ENCODE peak calls at places on chromosome 2, in ten cellular contexts. Z is mammary epithelial cell, S is fibroblast of lung, A is H1, P is neuronal stem cell, F is endothelial cell of umbilical vein, R is HCT116, O is hepatocyte, D is astrocyte, C is IMR-90. H is an unnamed sample. For H3K4me1, the result is how much of the 10 kb centered on the place peaks cover.

GRCh38 chr2:225041210-225041870 is 928 bp downstream of the DOCK10 start:
- DNase-seq in Z (peak), S (peak), A (peak), P (no peak), F (peak), R (no peak), O (no peak), D (peak), C (peak), H (peak)

GRCh38 chr2:108637304-108637669 is 82.0 kb upstream of the RANBP2 start:
- DNase-seq in Z (peak), S (peak), A (no peak), P (no peak), F (peak), R (no peak), O (peak), D (peak), C (peak), H (no peak)

GRCh38 chr2:152477347-152478092 is 142.5 kb downstream of the FMNL2 start:
- DNase-seq in Z (no peak), S (peak), A (peak), P (no peak), F (no peak), R (no peak), O (no peak), D (no peak), C (peak), H (no peak)

GRCh38 chr2:56474412-56475158 is 290.8 kb downstream of the CCDC85A start:
- DNase-seq in Z (no peak), S (peak), A (no peak), P (no peak), F (no peak), R (no peak), O (peak), D (peak), C (no peak), H (no peak)

GRCh38 chr2:69345434-69345833 is 41.6 kb downstream of the GFPT1 start:
- DNase-seq in Z (no peak), S (no peak), A (no peak), P (no peak), F (no peak), R (no peak), O (no peak), D (no peak), C (no peak), H (no peak)

GRCh38 chr2:200159366-200159720 is 147.2 kb upstream of the SPATS2L start:
- DNase-seq in Z (peak), S (peak), A (no peak), P (no peak), F (no peak), R (no peak), O (peak), D (peak), C (peak), H (no peak)

GRCh38 chr2:197946562-197946961 is 142.2 kb downstream of the PLCL1 start:
- DNase-seq in Z (peak), S (peak), A (no peak), P (peak), F (no peak), R (no peak), O (peak), D (no peak), C (no peak), H (no peak)

GRCh38 chr2:241804326-241805276 is 4.4 kb upstream of the NEU4 start:
- DNase-seq in Z (no peak), S (peak), A (peak), P (no peak), F (no peak), R (no peak), O (peak), D (no peak), C (no peak), H (peak)

GRCh38 chr2:101305492-101306123 is 2.9 kb downstream of the RNF149 start:
- DNase-seq in Z (peak), S (peak), A (no peak), P (no peak), F (peak), R (no peak), O (peak), D (peak), C (peak), H (no peak)

GRCh38 chr2:149423633-149424032 is 93.2 kb downstream of the LYPD6 start:
- DNase-seq in Z (no peak), S (no peak), A (no peak), P (no peak), F (no peak), R (no peak), O (no peak), D (no peak), C (no peak), H (no peak)

GRCh38 chr2:29782087-29782486 is 139.3 kb downstream of the ALK start:
- DNase-seq in Z (no peak), S (no peak), A (no peak), P (no peak), F (no peak), R (no peak), O (no peak), D (no peak), C (no peak), H (no peak)

GRCh38 chr2:132670104-132670960 is at the start of gene LYPD1:
- DNase-seq in Z (peak), S (peak), A (peak), P (peak), F (peak), R (no peak), O (peak), D (no peak), C (no peak), H (no peak)

GRCh38 chr2:150142561-150142960 is 344.9 kb downstream of the RND3 start:
- DNase-seq in Z (peak), S (peak), A (no peak), P (no peak), F (peak), R (no peak), O (no peak), D (peak), C (peak), H (no peak)

GRCh38 chr2:188132385-188132784 is 159.3 kb upstream of the GULP1 start:
- DNase-seq in Z (no peak), S (no peak), A (no peak), P (no peak), F (no peak), R (no peak), O (peak), D (no peak), C (no peak), H (no peak)

GRCh38 chr2:68043719-68044498 is 18.9 kb downstream of the C1D start:
- DNase-seq in Z (peak), S (peak), A (no peak), P (no peak), F (peak), R (no peak), O (no peak), D (peak), C (peak), H (no peak)

GRCh38 chr2:109135572-109136185 is 6.7 kb downstream of the SH3RF3 start:
- DNase-seq in Z (no peak), S (peak), A (peak), P (peak), F (peak), R (no peak), O (no peak), D (peak), C (no peak), H (no peak)

GRCh38 chr2:217099561-217099960 is 239.7 kb upstream of the TNP1 start:
- DNase-seq in Z (no peak), S (no peak), A (no peak), P (no peak), F (no peak), R (no peak), O (no peak), D (no peak), C (no peak), H (no peak)

GRCh38 chr2:101794141-101794540 is 96.6 kb downstream of the MAP4K4 start:
- DNase-seq in Z (no peak), S (no peak), A (no peak), P (no peak), F (no peak), R (no peak), O (no peak), D (no peak), C (no peak), H (no peak)

GRCh38 chr2:135773917-135774316 is 32.3 kb downstream of the UBXN4 start:
- DNase-seq in Z (no peak), S (peak), A (no peak), P (no peak), F (peak), R (no peak), O (no peak), D (peak), C (peak), H (no peak)

GRCh38 chr2:55116598-55116964 is 66.3 kb upstream of the RTN4 start:
- DNase-seq in Z (no peak), S (no peak), A (no peak), P (no peak), F (no peak), R (no peak), O (no peak), D (no peak), C (no peak), H (no peak)

GRCh38 chr2:260507-261161 is 3.2 kb downstream of the SH3YL1 start:
- DNase-seq in Z (no peak), S (no peak), A (no peak), P (no peak), F (no peak), R (no peak), O (peak), D (no peak), C (peak), H (no peak)

GRCh38 chr2:217049376-217049775 is 189.5 kb upstream of the TNP1 start:
- DNase-seq in Z (no peak), S (no peak), A (no peak), P (peak), F (no peak), R (no peak), O (no peak), D (no peak), C (no peak), H (no peak)

GRCh38 chr2:237998530-237998929 is 31.7 kb downstream of the UBE2F start:
- DNase-seq in Z (peak), S (peak), A (no peak), P (no peak), F (peak), R (no peak), O (peak), D (peak), C (peak), H (no peak)

GRCh38 chr2:165646321-165646801 is 147.7 kb downstream of the GALNT3 start:
- DNase-seq in Z (no peak), S (no peak), A (no peak), P (no peak), F (no peak), R (no peak), O (peak), D (no peak), C (no peak), H (no peak)

GRCh38 chr2:118301248-118301647 is 213.0 kb downstream of the INSIG2 start:
- DNase-seq in Z (no peak), S (no peak), A (no peak), P (no peak), F (no peak), R (no peak), O (no peak), D (no peak), C (no peak), H (no peak)

GRCh38 chr2:30653847-30654246 is 153.4 kb downstream of the CAPN13 start:
- DNase-seq in Z (no peak), S (peak), A (peak), P (no peak), F (no peak), R (no peak), O (no peak), D (peak), C (peak), H (no peak)

GRCh38 chr2:151840216-151840691 is 12.0 kb upstream of the ARL5A start:
- DNase-seq in Z (peak), S (no peak), A (no peak), P (no peak), F (no peak), R (no peak), O (no peak), D (no peak), C (no peak), H (peak)

GRCh38 chr2:138782378-138782777 is 2.2 kb upstream of the NXPH2 start:
- DNase-seq in Z (no peak), S (no peak), A (no peak), P (no peak), F (no peak), R (no peak), O (no peak), D (no peak), C (no peak), H (no peak)

GRCh38 chr2:218028189-218028495 is 25.3 kb upstream of the TNS1 start:
- DNase-seq in Z (no peak), S (no peak), A (no peak), P (no peak), F (no peak), R (no peak), O (no peak), D (no peak), C (no peak), H (no peak)

GRCh38 chr2:3421053-3421452 is 41.6 kb downstream of the TRAPPC12 start:
- DNase-seq in Z (no peak), S (no peak), A (no peak), P (no peak), F (no peak), R (no peak), O (no peak), D (no peak), C (peak), H (no peak)

GRCh38 chr2:177746358-177746757 is 326.2 kb downstream of the PDE11A start:
- DNase-seq in Z (no peak), S (no peak), A (no peak), P (no peak), F (peak), R (no peak), O (no peak), D (no peak), C (no peak), H (no peak)

GRCh38 chr2:84302513-84303412 is 156.3 kb downstream of the SUCLG1 start:
- DNase-seq in Z (peak), S (peak), A (peak), P (peak), F (peak), R (peak), O (peak), D (peak), C (peak), H (peak)

GRCh38 chr2:232333361-232334135 is 45.0 kb upstream of the ALPP start:
- DNase-seq in Z (peak), S (no peak), A (peak), P (peak), F (peak), R (no peak), O (no peak), D (no peak), C (no peak), H (peak)

GRCh38 chr2:32627441-32627900 is 379 bp upstream of the TTC27 start:
- DNase-seq in Z (peak), S (peak), A (no peak), P (peak), F (no peak), R (no peak), O (peak), D (peak), C (peak), H (no peak)

GRCh38 chr2:70403267-70404053 is 101.6 kb upstream of the FAM136A start:
- DNase-seq in Z (no peak), S (no peak), A (no peak), P (no peak), F (no peak), R (no peak), O (no peak), D (no peak), C (no peak), H (no peak)

GRCh38 chr2:67311536-67311935 is 85.6 kb upstream of the ETAA1 start:
- DNase-seq in Z (peak), S (peak), A (no peak), P (no peak), F (peak), R (no peak), O (no peak), D (peak), C (peak), H (no peak)

GRCh38 chr2:60472026-60472425 is 81.4 kb downstream of the BCL11A start:
- DNase-seq in Z (no peak), S (no peak), A (no peak), P (no peak), F (no peak), R (no peak), O (no peak), D (no peak), C (no peak), H (no peak)
- H3K4me1 ChIP-seq in Z (under half), S (under half), A (half or more), P (under half), F (under half), R (under half), O (under half), D (under half), C (under half), H (under half)

DNA sequence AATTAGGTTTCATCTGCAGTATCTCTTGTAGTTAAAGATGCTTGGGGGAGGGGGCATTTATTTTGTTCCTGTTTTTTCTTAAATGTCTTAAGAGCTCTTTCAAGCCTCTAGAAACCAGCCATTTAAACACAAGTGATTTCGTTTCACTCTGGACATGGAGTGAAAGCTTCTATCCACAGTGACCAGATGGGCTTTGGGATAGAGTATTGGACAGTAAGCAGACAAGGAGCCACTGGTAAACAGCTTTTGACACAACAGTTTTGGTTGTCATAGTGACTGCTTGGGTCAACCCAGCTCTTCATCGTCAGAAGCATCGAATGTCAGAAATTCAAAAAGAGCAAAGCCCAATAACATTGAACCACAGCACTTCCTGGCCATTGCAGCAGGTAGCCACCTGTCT is 4.9 kb downstream of the QPCT start:
- DNase-seq in Z (no peak), S (no peak), A (no peak), P (no peak), F (no peak), R (no peak), O (no peak), D (no peak), C (no peak), H (peak)
- H3K4me3 ChIP-seq in Z (no peak), S (no peak), A (no peak), P (no peak), F (no peak), R (no peak), O (no peak), D (no peak), C (no peak), H (peak)

GRCh38 chr2:239721991-239722759 is 303.0 kb downstream of the NDUFA10 start:
- DNase-seq in Z (no peak), S (no peak), A (peak), P (no peak), F (no peak), R (no peak), O (no peak), D (no peak), C (no peak), H (no peak)
- H2AFZ ChIP-seq in Z (no peak), S (no peak), A (no peak), P (no peak), F (no peak), R (no peak), O (no peak), D (no peak), C (no peak), H (no peak)

DNA sequence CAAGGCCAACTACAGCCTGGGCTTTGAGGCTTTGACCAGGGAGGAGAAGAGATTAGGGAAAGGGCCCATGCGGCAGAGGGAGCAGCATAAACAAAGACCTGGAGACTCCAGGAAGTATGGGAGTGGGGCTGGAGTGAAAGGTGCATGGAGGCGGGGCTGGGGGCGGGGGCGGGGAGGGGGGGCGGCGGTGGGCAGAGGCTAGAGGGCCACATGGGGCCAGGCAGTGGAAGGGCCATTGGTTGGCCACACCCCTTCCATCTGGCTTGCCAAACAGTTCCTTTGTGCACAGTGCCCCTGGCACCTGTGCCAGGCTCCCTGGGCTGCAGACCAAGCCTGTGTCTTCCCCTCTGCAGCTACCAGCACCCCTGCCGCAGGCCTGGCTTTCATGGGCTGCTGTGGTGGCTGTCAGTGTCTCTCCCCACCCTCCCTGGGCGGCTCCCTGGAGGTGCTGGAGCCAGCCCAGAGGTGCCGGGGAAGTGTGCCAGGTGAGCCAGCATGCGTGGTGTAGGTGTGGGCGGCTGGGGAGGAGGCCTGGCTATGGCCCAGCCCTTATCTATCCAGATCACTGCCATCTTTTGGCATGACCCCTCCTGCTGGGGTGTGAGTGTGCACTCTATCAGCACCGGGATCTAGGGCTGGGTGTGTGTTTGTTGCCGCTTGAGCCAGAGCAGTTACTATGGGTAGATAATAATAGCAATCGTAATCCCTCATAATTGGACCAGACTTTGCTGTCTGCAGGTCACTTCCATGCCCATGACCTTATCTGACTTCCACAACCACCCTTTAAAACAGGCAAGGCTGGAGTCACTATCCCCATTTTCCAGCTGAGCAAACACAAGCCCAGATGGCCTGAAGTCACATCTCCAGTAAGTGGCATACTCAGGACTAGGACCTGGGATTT is 30.5 kb downstream of the DNMT3A start:
- DNase-seq in Z (peak), S (no peak), A (peak), P (no peak), F (no peak), R (peak), O (no peak), D (no peak), C (no peak), H (no peak)
- H3K4me1 ChIP-seq in Z (under half), S (under half), A (half or more), P (under half), F (under half), R (under half), O (under half), D (under half), C (under half), H (under half)

DNA sequence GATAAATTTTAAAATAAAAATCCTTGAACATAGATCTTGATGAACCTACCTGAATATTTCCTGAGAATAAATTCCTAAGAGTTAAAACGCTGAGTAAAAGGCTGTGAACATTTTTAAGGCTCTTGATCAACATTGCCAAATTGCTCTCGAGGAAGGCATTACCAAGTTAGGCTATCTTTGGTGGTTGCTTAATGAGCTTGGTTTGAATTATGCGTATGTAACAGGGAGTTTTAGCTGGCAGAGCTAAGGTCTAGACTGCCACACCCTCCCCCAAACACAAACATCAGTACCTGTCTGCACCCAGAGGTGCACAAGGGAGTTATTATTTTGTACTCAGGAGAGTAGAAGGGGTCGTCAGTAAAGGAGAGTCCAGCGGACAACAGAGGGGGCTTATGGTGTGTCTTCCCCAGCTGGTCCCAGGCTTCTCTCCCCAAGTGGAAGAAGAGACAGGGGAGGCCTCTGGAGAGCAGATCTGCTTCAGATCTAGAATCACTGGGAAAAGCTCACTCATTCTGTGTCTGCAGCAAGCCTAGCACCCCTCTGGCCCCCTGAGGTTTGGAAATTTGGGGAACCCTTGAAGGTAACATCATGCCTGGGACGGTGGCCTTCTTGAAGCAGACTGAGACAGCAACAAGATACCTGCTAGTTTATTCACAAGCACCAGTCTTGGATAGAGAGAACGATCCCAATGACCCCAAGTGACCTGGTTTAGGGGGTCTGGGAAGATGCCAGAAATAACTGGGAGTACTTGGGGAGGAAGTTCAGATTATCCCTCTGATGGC is 197.2 kb upstream of the ID2 start:
- DNase-seq in Z (no peak), S (no peak), A (no peak), P (no peak), F (no peak), R (no peak), O (no peak), D (no peak), C (no peak), H (no peak)
- H3K4me3 ChIP-seq in Z (no peak), S (no peak), A (no peak), P (no peak), F (no peak), R (no peak), O (no peak), D (no peak), C (no peak), H (no peak)

GRCh38 chr2:44005831-44006230 is 10.0 kb upstream of the LRPPRC start:
- DNase-seq in Z (peak), S (peak), A (no peak), P (no peak), F (no peak), R (no peak), O (no peak), D (peak), C (peak), H (no peak)
- H2AFZ ChIP-seq in Z (no peak), S (no peak), A (peak), P (no peak), F (no peak), R (no peak), O (no peak), D (no peak), C (no peak), H (peak)

GRCh38 chr2:65231892-65232477 is 4.4 kb downstream of the ACTR2 start:
- DNase-seq in Z (no peak), S (peak), A (no peak), P (no peak), F (no peak), R (no peak), O (no peak), D (peak), C (peak), H (no peak)
- H3K4me1 ChIP-seq in Z (under half), S (under half), A (under half), P (under half), F (under half), R (under half), O (under half), D (under half), C (under half), H (under half)

GRCh38 chr2:157440404-157441071 is 3.4 kb downstream of the CYTIP start:
- DNase-seq in Z (no peak), S (no peak), A (no peak), P (no peak), F (no peak), R (no peak), O (no peak), D (no peak), C (no peak), H (no peak)
- H3K4me3 ChIP-seq in Z (no peak), S (no peak), A (no peak), P (no peak), F (no peak), R (no peak), O (no peak), D (no peak), C (no peak), H (peak)

H was measured in OCI-LY7.